ENCODE peak calls at places on chromosomes 11 and 22, in five cellular contexts. One of them, this sample, is unnamed.
A peak's percentile ranks its signal among the peaks of the same experiment; 100 is the strongest.

GRCh38 chr22:37501176-37501609 is 15.0 kb upstream of the MFNG start:
- DNase-seq in body of pancreas: peak; percentile 44
- DNase-seq in Caco-2: no peak
- DNase-seq in stomach: no peak
- DNase-seq in fibroblast of mammary gland: no peak
- DNase-seq in this sample: no peak

GRCh38 chr22:44050766-44051747 is 27.0 kb downstream of the PARVB start:
- DNase-seq in body of pancreas: no peak
- DNase-seq in Caco-2: no peak
- DNase-seq in fibroblast of mammary gland: no peak
- DNase-seq in stomach: no peak
- DNase-seq in this sample: no peak

GRCh38 chr11:128291835-128292234 is 295.5 kb downstream of the ETS1 start:
- DNase-seq in body of pancreas: no peak
- DNase-seq in stomach: peak; percentile 55
- DNase-seq in fibroblast of mammary gland: no peak
- DNase-seq in Caco-2: no peak
- DNase-seq in this sample: no peak

GRCh38 chr11:111167666-111168065 is 77.9 kb upstream of the POU2AF2 start:
- DNase-seq in body of pancreas: no peak
- DNase-seq in fibroblast of mammary gland: no peak
- DNase-seq in Caco-2: no peak
- DNase-seq in stomach: no peak
- DNase-seq in this sample: no peak

GRCh38 chr11:16770016-16770415 is 31.6 kb downstream of the C11orf58 start:
- DNase-seq in body of pancreas: no peak
- DNase-seq in stomach: no peak
- DNase-seq in fibroblast of mammary gland: no peak
- DNase-seq in Caco-2: no peak
- DNase-seq in this sample: no peak

GRCh38 chr11:1150769-1151365 is 6.9 kb upstream of the MUC5AC start:
- DNase-seq in stomach: peak; percentile 60
- DNase-seq in Caco-2: no peak
- DNase-seq in body of pancreas: no peak
- DNase-seq in fibroblast of mammary gland: peak; percentile 55
- DNase-seq in this sample: no peak

GRCh38 chr11:124071622-124071948 is 30.5 kb upstream of the OR10G7 start:
- DNase-seq in body of pancreas: no peak
- DNase-seq in fibroblast of mammary gland: no peak
- DNase-seq in Caco-2: no peak
- DNase-seq in stomach: no peak
- DNase-seq in this sample: no peak

GRCh38 chr11:34552270-34552669 is 38.7 kb upstream of the ELF5 start:
- DNase-seq in stomach: no peak
- DNase-seq in body of pancreas: no peak
- DNase-seq in fibroblast of mammary gland: no peak
- DNase-seq in Caco-2: no peak
- DNase-seq in this sample: no peak

GRCh38 chr22:29334696-29335344 is 19.3 kb upstream of the RASL10A start:
- DNase-seq in fibroblast of mammary gland: no peak
- DNase-seq in stomach: no peak
- DNase-seq in body of pancreas: no peak
- DNase-seq in Caco-2: no peak
- DNase-seq in this sample: no peak

GRCh38 chr11:130786987-130787688 is 129.1 kb downstream of the SNX19 start:
- DNase-seq in stomach: no peak
- DNase-seq in fibroblast of mammary gland: no peak
- DNase-seq in body of pancreas: peak; percentile 42
- DNase-seq in Caco-2: no peak
- DNase-seq in this sample: no peak

GRCh38 chr11:123776160-123776559 is 21.8 kb upstream of the OR6X1 start:
- DNase-seq in body of pancreas: no peak
- DNase-seq in stomach: no peak
- DNase-seq in fibroblast of mammary gland: no peak
- DNase-seq in Caco-2: no peak
- DNase-seq in this sample: no peak

GRCh38 chr11:92152245-92152644 is 72.4 kb upstream of the FAT3 start:
- DNase-seq in fibroblast of mammary gland: no peak
- DNase-seq in stomach: no peak
- DNase-seq in body of pancreas: no peak
- DNase-seq in Caco-2: peak; percentile 39
- DNase-seq in this sample: no peak

GRCh38 chr11:35250631-35251030 is 111.7 kb downstream of the CD44 start:
- DNase-seq in body of pancreas: no peak
- DNase-seq in Caco-2: no peak
- DNase-seq in stomach: no peak
- DNase-seq in fibroblast of mammary gland: no peak
- DNase-seq in this sample: no peak

GRCh38 chr11:103170865-103171264 is 61.6 kb downstream of the DYNC2H1 start:
- DNase-seq in stomach: no peak
- DNase-seq in body of pancreas: no peak
- DNase-seq in fibroblast of mammary gland: peak; percentile 61
- DNase-seq in Caco-2: no peak
- DNase-seq in this sample: peak; percentile 4

GRCh38 chr22:50040717-50041116 is 17.4 kb downstream of the TTLL8 start:
- DNase-seq in fibroblast of mammary gland: no peak
- DNase-seq in Caco-2: no peak
- DNase-seq in body of pancreas: no peak
- DNase-seq in stomach: no peak
- DNase-seq in this sample: no peak

GRCh38 chr22:23282089-23282501 is 101.8 kb downstream of the BCR start:
- DNase-seq in body of pancreas: peak; percentile 50
- DNase-seq in stomach: peak; percentile 81
- DNase-seq in Caco-2: no peak
- DNase-seq in fibroblast of mammary gland: peak; percentile 59
- DNase-seq in this sample: no peak

GRCh38 chr11:104781719-104782376 is 116.4 kb downstream of the CASP12 start:
- DNase-seq in fibroblast of mammary gland: no peak
- DNase-seq in stomach: no peak
- DNase-seq in body of pancreas: no peak
- DNase-seq in Caco-2: no peak
- DNase-seq in this sample: no peak

GRCh38 chr22:39459681-39460080 is 2.9 kb downstream of the MGAT3 start:
- DNase-seq in stomach: no peak
- DNase-seq in Caco-2: no peak
- DNase-seq in fibroblast of mammary gland: no peak
- DNase-seq in body of pancreas: no peak
- DNase-seq in this sample: no peak

GRCh38 chr22:46159777-46160176 is 9.5 kb downstream of the PPARA start:
- DNase-seq in Caco-2: no peak
- DNase-seq in body of pancreas: no peak
- DNase-seq in stomach: peak; percentile 10
- DNase-seq in fibroblast of mammary gland: no peak
- DNase-seq in this sample: no peak

GRCh38 chr11:7347611-7348431 is 96.1 kb downstream of the SYT9 start:
- DNase-seq in body of pancreas: no peak
- DNase-seq in Caco-2: no peak
- DNase-seq in stomach: no peak
- DNase-seq in fibroblast of mammary gland: no peak
- DNase-seq in this sample: no peak

GRCh38 chr11:103071008-103071407 is 21.0 kb downstream of the DCUN1D5 start:
- DNase-seq in Caco-2: no peak
- DNase-seq in fibroblast of mammary gland: no peak
- DNase-seq in body of pancreas: no peak
- DNase-seq in stomach: no peak
- DNase-seq in this sample: no peak

GRCh38 chr11:132658696-132659095 is 873.6 kb downstream of the OPCML start:
- DNase-seq in stomach: no peak
- DNase-seq in body of pancreas: no peak
- DNase-seq in Caco-2: no peak
- DNase-seq in fibroblast of mammary gland: no peak
- DNase-seq in this sample: no peak

GRCh38 chr11:62139526-62140301 is 15.9 kb downstream of the INCENP start:
- DNase-seq in Caco-2: no peak
- DNase-seq in body of pancreas: peak; percentile 6
- DNase-seq in stomach: no peak
- DNase-seq in fibroblast of mammary gland: no peak
- DNase-seq in this sample: no peak

GRCh38 chr11:14235701-14236100 is 123.3 kb downstream of the RRAS2 start:
- DNase-seq in body of pancreas: no peak
- DNase-seq in fibroblast of mammary gland: no peak
- DNase-seq in Caco-2: no peak
- DNase-seq in stomach: no peak
- DNase-seq in this sample: no peak

GRCh38 chr11:62127941-62128770 is 4.3 kb downstream of the INCENP start:
- DNase-seq in Caco-2: no peak
- DNase-seq in stomach: no peak
- DNase-seq in body of pancreas: no peak
- DNase-seq in fibroblast of mammary gland: no peak
- DNase-seq in this sample: no peak

GRCh38 chr11:88594274-88594950 is 256.9 kb upstream of the CTSC start:
- DNase-seq in body of pancreas: no peak
- DNase-seq in Caco-2: no peak
- DNase-seq in stomach: no peak
- DNase-seq in fibroblast of mammary gland: no peak
- DNase-seq in this sample: no peak

GRCh38 chr11:78469905-78470304 is 52.3 kb upstream of the GAB2 start:
- DNase-seq in stomach: no peak
- DNase-seq in Caco-2: no peak
- DNase-seq in fibroblast of mammary gland: no peak
- DNase-seq in body of pancreas: no peak
- DNase-seq in this sample: no peak

GRCh38 chr22:45579306-45579705 is 76.6 kb downstream of the FBLN1 start:
- DNase-seq in stomach: no peak
- DNase-seq in fibroblast of mammary gland: no peak
- DNase-seq in Caco-2: no peak
- DNase-seq in body of pancreas: no peak
- DNase-seq in this sample: no peak

GRCh38 chr22:45996241-45997076 is 19.5 kb upstream of the WNT7B start:
- DNase-seq in Caco-2: no peak
- DNase-seq in stomach: no peak
- DNase-seq in body of pancreas: no peak
- DNase-seq in fibroblast of mammary gland: peak; percentile 71
- DNase-seq in this sample: no peak

GRCh38 chr11:106271686-106272085 is 194.2 kb downstream of the AASDHPPT start:
- DNase-seq in body of pancreas: no peak
- DNase-seq in stomach: no peak
- DNase-seq in fibroblast of mammary gland: no peak
- DNase-seq in Caco-2: no peak
- DNase-seq in this sample: no peak

GRCh38 chr22:48223488-48224190 is 1461.2 kb downstream of the TBC1D22A start:
- DNase-seq in Caco-2: no peak
- DNase-seq in fibroblast of mammary gland: no peak
- DNase-seq in stomach: no peak
- DNase-seq in body of pancreas: no peak
- DNase-seq in this sample: no peak

GRCh38 chr11:64800633-64801464 is 2.2 kb downstream of the MAP4K2 start:
- DNase-seq in body of pancreas: no peak
- DNase-seq in Caco-2: no peak
- DNase-seq in stomach: no peak
- DNase-seq in fibroblast of mammary gland: no peak
- DNase-seq in this sample: no peak

GRCh38 chr11:68206211-68206610 is 6.9 kb downstream of the KMT5B start:
- DNase-seq in Caco-2: peak; percentile 70
- DNase-seq in body of pancreas: no peak
- DNase-seq in fibroblast of mammary gland: peak; percentile 72
- DNase-seq in stomach: no peak
- DNase-seq in this sample: no peak

GRCh38 chr22:20761536-20761935 is 12.4 kb upstream of the SERPIND1 start:
- DNase-seq in fibroblast of mammary gland: no peak
- DNase-seq in Caco-2: no peak
- DNase-seq in body of pancreas: no peak
- DNase-seq in stomach: no peak
- DNase-seq in this sample: no peak

GRCh38 chr11:69617220-69617619 is 23.7 kb upstream of the CCND1 start:
- DNase-seq in body of pancreas: no peak
- DNase-seq in stomach: no peak
- DNase-seq in Caco-2: no peak
- DNase-seq in fibroblast of mammary gland: no peak
- DNase-seq in this sample: no peak

GRCh38 chr22:19958083-19959042 is 16.7 kb upstream of the TXNRD2 start:
- DNase-seq in stomach: no peak
- DNase-seq in Caco-2: no peak
- DNase-seq in fibroblast of mammary gland: peak; percentile 74
- DNase-seq in body of pancreas: no peak
- DNase-seq in this sample: no peak

GRCh38 chr22:30432520-30432919 is 7.0 kb downstream of the MTFP1 start:
- DNase-seq in body of pancreas: no peak
- DNase-seq in Caco-2: no peak
- DNase-seq in stomach: no peak
- DNase-seq in fibroblast of mammary gland: no peak
- DNase-seq in this sample: no peak

GRCh38 chr11:44305643-44306468 is 4.1 kb downstream of the ALX4 start:
- DNase-seq in fibroblast of mammary gland: no peak
- DNase-seq in body of pancreas: peak; percentile 29
- DNase-seq in Caco-2: peak; percentile 25
- DNase-seq in stomach: peak; percentile 52
- DNase-seq in this sample: no peak

GRCh38 chr11:129720994-129721393 is 94.7 kb upstream of the TMEM45B start:
- DNase-seq in stomach: no peak
- DNase-seq in fibroblast of mammary gland: no peak
- DNase-seq in Caco-2: no peak
- DNase-seq in body of pancreas: no peak
- DNase-seq in this sample: no peak
- TF ChIP-seq CTCF in stomach: no peak
- TF ChIP-seq CTCF in fibroblast of mammary gland: no peak
- TF ChIP-seq CTCF in Caco-2: no peak
- TF ChIP-seq CTCF in body of pancreas: no peak
- TF ChIP-seq CTCF in this sample: no peak

GRCh38 chr11:120511804-120512726 is 517 bp downstream of the GRIK4 start:
- DNase-seq in stomach: peak; percentile 23
- DNase-seq in fibroblast of mammary gland: no peak
- DNase-seq in Caco-2: no peak
- DNase-seq in body of pancreas: no peak
- DNase-seq in this sample: no peak
- H3K4me3 ChIP-seq in stomach: peak overlapping the region; percentile 46
- H3K4me3 ChIP-seq in fibroblast of mammary gland: no peak overlapping the region
- H3K4me3 ChIP-seq in Caco-2: peak overlapping the region; percentile 55
- H3K4me3 ChIP-seq in body of pancreas: no peak overlapping the region
- H3K4me3 ChIP-seq in this sample: no peak overlapping the region

GRCh38 chr11:133966924-133967598 is 10.3 kb upstream of the IGSF9B start:
- DNase-seq in fibroblast of mammary gland: no peak
- DNase-seq in Caco-2: peak; percentile 26
- DNase-seq in body of pancreas: peak; percentile 60
- DNase-seq in stomach: peak; percentile 38
- DNase-seq in this sample: no peak
- TF ChIP-seq CTCF in fibroblast of mammary gland: no peak
- TF ChIP-seq CTCF in Caco-2: no peak
- TF ChIP-seq CTCF in body of pancreas: peak; percentile 31
- TF ChIP-seq CTCF in stomach: peak; percentile 22
- TF ChIP-seq CTCF in this sample: peak; percentile 35

GRCh38 chr11:117096973-117097566 is 1.2 kb downstream of the SIK3 start:
- DNase-seq in fibroblast of mammary gland: no peak
- DNase-seq in stomach: no peak
- DNase-seq in Caco-2: no peak
- DNase-seq in body of pancreas: no peak
- DNase-seq in this sample: no peak

GRCh38 chr11:117095301-117096139 is 2.7 kb downstream of the SIK3 start:
- DNase-seq in Caco-2: peak; percentile 57
- DNase-seq in body of pancreas: no peak
- DNase-seq in fibroblast of mammary gland: peak; percentile 44
- DNase-seq in stomach: no peak
- DNase-seq in this sample: no peak

GRCh38 chr11:117097567-117098268 is 510 bp downstream of the SIK3 start:
- DNase-seq in Caco-2: peak; percentile 66
- DNase-seq in body of pancreas: peak; percentile 54
- DNase-seq in fibroblast of mammary gland: no peak
- DNase-seq in stomach: peak; percentile 35
- DNase-seq in this sample: no peak

GRCh38 chr11:117094776-117095175 is 3.5 kb downstream of the SIK3 start:
- DNase-seq in stomach: no peak
- DNase-seq in body of pancreas: no peak
- DNase-seq in fibroblast of mammary gland: peak; percentile 44
- DNase-seq in Caco-2: no peak
- DNase-seq in this sample: no peak

GRCh38 chr11:117096140-117096972 is 1.9 kb downstream of the SIK3 start:
- DNase-seq in Caco-2: peak; percentile 83
- DNase-seq in stomach: no peak
- DNase-seq in fibroblast of mammary gland: no peak
- DNase-seq in body of pancreas: no peak
- DNase-seq in this sample: peak; percentile 44
- H3K4me3 ChIP-seq in Caco-2: peak overlapping the region; percentile 90
- H3K4me3 ChIP-seq in stomach: peak overlapping the region; percentile 76
- H3K4me3 ChIP-seq in fibroblast of mammary gland: peak overlapping the region; percentile 86
- H3K4me3 ChIP-seq in body of pancreas: no peak overlapping the region
- H3K4me3 ChIP-seq in this sample: peak overlapping the region; percentile 82